ENCODE peak calls at places on chromosomes 3 and 15, in nine cellular contexts. Y, Q, R, H, B, U, S, N and F are unnamed samples.
A peak's percentile ranks its signal among the peaks of the same experiment; 100 is the strongest.

GRCh38 chr15:45536951-45537350 is 14.4 kb upstream of the SLC30A4 start:
- DNase-seq in U (no peak), B (no peak), N (no peak), H (no peak), Q (no peak), R (no peak), Y (no peak), S (no peak), F (no peak)

GRCh38 chr15:81270781-81271491 is 53.0 kb downstream of the STARD5 start:
- DNase-seq in U (no peak), S (peak; percentile 71), B (no peak), Q (no peak), N (no peak), R (no peak), H (no peak), Y (no peak), F (no peak)

GRCh38 chr3:151960956-151961580 is 87.6 kb downstream of the SUCNR1 start:
- DNase-seq in U (no peak), H (no peak), Q (no peak), R (no peak), Y (no peak), B (no peak), N (no peak), S (peak; percentile 70), F (no peak)

GRCh38 chr3:119279101-119279554 is 15.1 kb upstream of the ARHGAP31 start:
- DNase-seq in B (peak; percentile 93), N (no peak), Q (peak; percentile 13), Y (no peak), R (no peak), H (peak; percentile 67), S (no peak), U (no peak), F (peak; percentile 66)

GRCh38 chr3:31248619-31248992 is 284.1 kb upstream of the STT3B start:
- DNase-seq in Q (no peak), S (no peak), B (no peak), N (no peak), R (no peak), U (no peak), H (no peak), Y (no peak), F (no peak)

GRCh38 chr3:124786491-124787241 is 56.4 kb downstream of the UMPS start:
- DNase-seq in N (no peak), H (no peak), Q (no peak), S (peak; percentile 69), R (no peak), U (no peak), Y (no peak), B (peak; percentile 50), F (no peak)

GRCh38 chr3:181330821-181331563 is 341.5 kb upstream of the DNAJC19 start:
- DNase-seq in R (no peak), N (no peak), S (no peak), H (no peak), B (no peak), Q (no peak), Y (no peak), U (no peak), F (no peak)

GRCh38 chr3:161371441-161372320 is at the start of gene SPTSSB:
- DNase-seq in B (peak; percentile 32), Q (no peak), R (no peak), H (peak; percentile 73), Y (peak; percentile 20), S (no peak), U (peak; percentile 13), N (peak; percentile 29), F (peak; percentile 51)

GRCh38 chr3:109772520-109772919 is 435.2 kb upstream of the DPPA4 start:
- DNase-seq in H (no peak), Q (no peak), U (no peak), Y (no peak), R (no peak), N (no peak), S (no peak), B (no peak), F (no peak)

GRCh38 chr3:152434142-152434541 is 165.4 kb downstream of the MBNL1 start:
- DNase-seq in U (no peak), N (peak; percentile 64), H (no peak), B (no peak), S (no peak), R (no peak), Y (no peak), Q (no peak), F (no peak)

GRCh38 chr3:86801921-86802320 is 189.0 kb downstream of the VGLL3 start:
- DNase-seq in B (no peak), U (no peak), N (no peak), Q (no peak), Y (no peak), H (no peak), R (no peak), S (peak; percentile 37), F (no peak)

GRCh38 chr3:114460459-114460858 is 166.6 kb downstream of the TIGIT start:
- DNase-seq in U (no peak), Q (no peak), B (no peak), N (no peak), S (no peak), H (no peak), Y (no peak), R (no peak), F (no peak)

GRCh38 chr15:71501344-71502128 is 308.8 kb upstream of the NR2E3 start:
- DNase-seq in U (no peak), Y (no peak), H (no peak), S (no peak), B (no peak), R (no peak), Q (no peak), N (no peak), F (no peak)

GRCh38 chr3:52780298-52780585 is 2.8 kb downstream of the ITIH1 start:
- DNase-seq in S (no peak), Y (no peak), U (no peak), R (no peak), H (no peak), Q (no peak), N (no peak), B (no peak), F (no peak)

GRCh38 chr3:6860149-6860548 is 766 bp upstream of the GRM7 start:
- DNase-seq in H (no peak), Y (no peak), S (no peak), R (no peak), N (no peak), Q (no peak), U (no peak), B (no peak), F (no peak)

GRCh38 chr3:46954178-46954577 is 22.4 kb downstream of the CCDC12 start:
- DNase-seq in B (no peak), R (no peak), H (no peak), N (peak; percentile 12), Y (no peak), U (no peak), Q (no peak), S (no peak), F (no peak)

GRCh38 chr3:160006282-160007163 is 17.9 kb downstream of the IL12A start:
- DNase-seq in Q (peak; percentile 24), N (peak; percentile 62), H (no peak), Y (peak; percentile 82), S (peak; percentile 82), U (no peak), R (no peak), B (peak; percentile 75), F (peak; percentile 26)

GRCh38 chr3:63824309-63824708 is 5.2 kb downstream of the C3orf49 start:
- DNase-seq in U (no peak), H (no peak), R (no peak), Y (no peak), Q (no peak), N (no peak), S (peak; percentile 57), B (peak; percentile 17), F (no peak)

GRCh38 chr3:13282986-13283876 is 136.9 kb downstream of the NUP210 start:
- DNase-seq in S (no peak), B (no peak), Y (peak; percentile 64), Q (no peak), R (no peak), H (no peak), U (no peak), N (peak; percentile 65), F (no peak)

GRCh38 chr15:40984963-40985362 is 31.7 kb downstream of the CHAC1 start:
- DNase-seq in Y (no peak), U (no peak), Q (no peak), S (peak; percentile 88), R (no peak), B (no peak), H (no peak), N (no peak), F (no peak)

GRCh38 chr3:125375950-125376679 is 990 bp upstream of the ZNF148 start:
- DNase-seq in H (peak; percentile 67), R (no peak), U (no peak), S (peak; percentile 69), Y (peak; percentile 21), Q (no peak), N (no peak), B (no peak), F (peak; percentile 21)

GRCh38 chr15:94097567-94097966 is 133.8 kb upstream of the MCTP2 start:
- DNase-seq in Y (no peak), U (no peak), H (no peak), Q (no peak), R (no peak), B (no peak), N (no peak), S (peak; percentile 77), F (no peak)

GRCh38 chr3:69423756-69424155 is 37.9 kb upstream of the FRMD4B start:
- DNase-seq in Q (no peak), B (no peak), U (no peak), Y (no peak), H (no peak), R (no peak), S (no peak), N (no peak), F (no peak)

GRCh38 chr3:155714295-155714718 is 30.6 kb downstream of the PLCH1 start:
- DNase-seq in B (no peak), Y (no peak), R (no peak), H (no peak), Q (no peak), N (no peak), S (no peak), U (no peak), F (peak; percentile 5)

GRCh38 chr3:47225310-47225906 is 57.2 kb downstream of the KIF9 start:
- DNase-seq in H (no peak), Y (no peak), S (peak; percentile 6), Q (no peak), R (no peak), U (no peak), B (no peak), N (peak; percentile 66), F (no peak)

GRCh38 chr3:59809750-59810444 is 760.1 kb upstream of the CFAP20DC start:
- DNase-seq in U (no peak), R (no peak), Q (no peak), S (peak; percentile 69), B (no peak), N (peak; percentile 30), H (no peak), Y (peak; percentile 18), F (peak; percentile 45)

GRCh38 chr3:189573004-189573403 is 58.2 kb upstream of the TP63 start:
- DNase-seq in H (no peak), B (no peak), Q (no peak), U (no peak), N (no peak), S (no peak), R (no peak), Y (no peak), F (no peak)

GRCh38 chr3:138625707-138626365 is 17.3 kb downstream of the FAIM start:
- DNase-seq in Q (no peak), R (no peak), Y (no peak), N (no peak), U (no peak), B (peak; percentile 7), S (peak; percentile 58), H (no peak), F (no peak)

GRCh38 chr3:133377396-133377795 is 22.5 kb upstream of the BFSP2 start:
- DNase-seq in H (peak; percentile 3), Q (no peak), N (peak; percentile 53), B (peak; percentile 52), Y (peak; percentile 24), U (no peak), S (peak; percentile 52), R (no peak), F (no peak)

GRCh38 chr15:74307827-74308642 is 59.4 kb downstream of the CYP11A1 start:
- DNase-seq in N (peak; percentile 29), Y (peak; percentile 83), R (no peak), H (peak; percentile 44), U (no peak), S (peak; percentile 59), B (peak; percentile 43), Q (peak; percentile 22), F (peak; percentile 80)

GRCh38 chr3:36693670-36694069 is 70.7 kb downstream of the DCLK3 start:
- DNase-seq in R (no peak), S (no peak), N (no peak), Q (no peak), U (no peak), H (no peak), Y (no peak), B (no peak), F (no peak)